ENCODE peak calls at places on chromosomes 4 and X, in four cellular contexts. N is sigmoid colon, S is neural progenitor cell, Y is mucosa of descending colon. K is an unnamed sample. For H3K4me1, the result is how much of the 10 kb centered on the place peaks cover.

GRCh38 chr4:137961051-137961438 is 281.1 kb downstream of the SLC7A11 start:
- DNase-seq in Y (no peak), N (no peak), S (no peak), K (no peak)

GRCh38 chr4:184355857-184356256 is 118.5 kb downstream of the IRF2 start:
- DNase-seq in N (no peak), Y (no peak), S (no peak), K (no peak)

GRCh38 chr4:121072836-121073362 is 564 bp upstream of the NDNF start:
- DNase-seq in N (peak), Y (peak), S (peak), K (no peak)

GRCh38 chrX:9953396-9953795 is 13.8 kb upstream of the CLDN34 start:
- DNase-seq in S (no peak), Y (no peak), N (no peak), K (no peak)

GRCh38 chr4:1600811-1601532 is 83.1 kb downstream of the FAM53A start:
- DNase-seq in Y (no peak), N (peak), S (no peak), K (peak)

GRCh38 chr4:105352826-105353225 is 121.0 kb downstream of the PPA2 start:
- DNase-seq in S (no peak), N (no peak), Y (no peak), K (no peak)

GRCh38 chr4:53696956-53697685 is 105.8 kb upstream of the LNX1 start:
- DNase-seq in Y (no peak), N (no peak), S (no peak), K (no peak)

GRCh38 chrX:110131031-110131430 is 128.1 kb downstream of the TMEM164 start:
- DNase-seq in S (no peak), Y (no peak), N (no peak), K (no peak)

GRCh38 chrX:19563327-19563726 is 48.0 kb upstream of the MAP3K15 start:
- DNase-seq in S (no peak), N (no peak), Y (no peak), K (no peak)

GRCh38 chr4:47836655-47837581 is 949 bp downstream of the CORIN start:
- DNase-seq in N (peak), S (peak), Y (peak), K (peak)

GRCh38 chr4:23276076-23276475 is 583.3 kb downstream of the GBA3 start:
- DNase-seq in N (no peak), Y (no peak), S (no peak), K (no peak)

GRCh38 chr4:26779674-26780073 is 81.0 kb upstream of the STIM2 start:
- DNase-seq in N (no peak), S (no peak), Y (no peak), K (no peak)

GRCh38 chrX:15960237-15960636 is 105.6 kb upstream of the AP1S2 start:
- DNase-seq in N (no peak), S (no peak), Y (no peak), K (no peak)

GRCh38 chrX:150790021-150790420 is 96.8 kb downstream of the MTMR1 start:
- DNase-seq in Y (no peak), N (no peak), S (no peak), K (no peak)

GRCh38 chrX:21800344-21800770 is 39.1 kb upstream of the MBTPS2 start:
- DNase-seq in Y (no peak), S (no peak), N (no peak), K (no peak)

GRCh38 chr4:236028-236427 is 69.2 kb downstream of the ZNF732 start:
- DNase-seq in S (no peak), N (no peak), Y (no peak), K (no peak)

GRCh38 chrX:45601052-45601451 is 400.4 kb upstream of the DIPK2B start:
- DNase-seq in Y (no peak), N (no peak), S (peak), K (no peak)

GRCh38 chr4:113064244-113064643 is 14.8 kb downstream of the ANK2 start:
- DNase-seq in S (peak), N (no peak), Y (no peak), K (no peak)

GRCh38 chr4:152892985-152893384 is 43.1 kb upstream of the FHDC1 start:
- DNase-seq in S (no peak), Y (no peak), N (no peak), K (no peak)

GRCh38 chrX:124300412-124300811 is 32.0 kb upstream of the TEX13D start:
- DNase-seq in Y (no peak), S (no peak), N (no peak), K (no peak)

GRCh38 chr4:86441175-86441960 is 81.5 kb upstream of the MAPK10 start:
- DNase-seq in N (no peak), Y (no peak), S (peak), K (no peak)

GRCh38 chrX:683572-683971 is 53.0 kb downstream of the SHOX start:
- DNase-seq in S (peak), N (no peak), Y (no peak), K (no peak)

DNA sequence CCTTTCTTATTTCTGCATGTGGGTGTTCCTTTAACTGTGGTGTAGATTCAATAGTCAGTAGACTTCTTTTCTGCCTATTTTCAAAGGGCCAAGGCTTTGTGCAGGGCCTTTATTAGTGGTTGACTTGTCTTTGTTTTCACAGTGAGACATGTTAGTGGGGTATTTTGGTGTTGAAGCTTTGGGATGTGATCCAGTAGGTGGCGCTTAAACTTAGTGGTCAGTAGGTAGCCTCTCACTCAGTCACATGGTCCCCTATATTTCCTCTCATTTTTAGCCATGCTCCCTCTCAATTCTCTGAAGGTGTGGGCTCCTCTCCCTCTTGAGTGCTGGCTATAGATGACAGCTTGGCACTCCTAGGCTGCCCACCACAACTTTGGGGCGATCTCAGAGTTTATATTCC is 23.4 kb upstream of the SLC10A7 start:
- DNase-seq in N (no peak), Y (no peak), S (peak), K (no peak)
- TF ChIP-seq CTCF in N (no peak), Y (no peak), S (peak), K (no peak)

GRCh38 chr4:62740296-62740695 is 1540.2 kb downstream of the ADGRL3 start:
- DNase-seq in N (no peak), Y (no peak), S (no peak), K (no peak)
- H3K4me1 ChIP-seq in N (under half), Y (under half), S (under half), K (under half)

DNA sequence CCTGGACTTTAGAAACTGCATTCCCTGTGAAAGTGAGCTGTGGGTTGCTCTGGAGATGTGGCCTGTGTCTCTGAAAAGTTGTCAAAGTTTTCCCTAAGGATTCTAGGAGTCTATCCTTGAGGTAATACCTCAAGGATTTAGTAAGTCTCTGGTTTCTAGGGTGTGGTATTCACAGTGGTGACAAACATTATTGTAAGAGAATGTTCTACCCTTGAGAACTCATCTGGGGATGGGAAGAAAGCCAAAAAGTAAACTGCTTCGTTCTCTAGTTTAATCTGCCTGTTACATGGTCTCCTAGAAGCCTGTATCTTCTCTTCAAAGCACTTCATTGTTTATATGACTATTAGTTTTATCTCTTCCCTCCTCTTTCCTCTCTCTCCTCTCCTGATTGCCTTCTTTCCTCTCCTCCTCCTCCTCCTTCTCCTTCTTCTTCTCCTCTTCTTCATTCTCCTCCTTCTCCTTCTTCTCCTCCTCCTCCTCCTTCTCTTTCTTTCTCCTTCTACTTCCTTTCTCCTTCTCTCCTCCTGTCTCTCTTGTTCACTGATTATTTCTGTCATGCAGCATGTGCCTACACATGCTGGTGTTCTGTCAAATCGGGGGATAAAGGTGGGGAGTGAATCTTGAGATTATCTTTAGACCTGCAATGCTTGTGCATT is 321.3 kb downstream of the PTTG2 start:
- DNase-seq in S (no peak), N (no peak), Y (no peak), K (no peak)
- TF ChIP-seq CTCF in S (no peak), N (no peak), Y (no peak), K (no peak)

GRCh38 chr4:183175631-183176232 is 76.7 kb downstream of the WWC2 start:
- DNase-seq in Y (no peak), S (no peak), N (no peak), K (no peak)
- H3K4me1 ChIP-seq in Y (under half), S (under half), N (under half), K (under half)

GRCh38 chr4:95209942-95210341 is 338.8 kb downstream of the UNC5C start:
- DNase-seq in N (no peak), S (no peak), Y (no peak), K (no peak)

GRCh38 chr4:95204267-95204835 is 344.4 kb downstream of the UNC5C start:
- DNase-seq in Y (no peak), N (no peak), S (no peak), K (no peak)

DNA sequence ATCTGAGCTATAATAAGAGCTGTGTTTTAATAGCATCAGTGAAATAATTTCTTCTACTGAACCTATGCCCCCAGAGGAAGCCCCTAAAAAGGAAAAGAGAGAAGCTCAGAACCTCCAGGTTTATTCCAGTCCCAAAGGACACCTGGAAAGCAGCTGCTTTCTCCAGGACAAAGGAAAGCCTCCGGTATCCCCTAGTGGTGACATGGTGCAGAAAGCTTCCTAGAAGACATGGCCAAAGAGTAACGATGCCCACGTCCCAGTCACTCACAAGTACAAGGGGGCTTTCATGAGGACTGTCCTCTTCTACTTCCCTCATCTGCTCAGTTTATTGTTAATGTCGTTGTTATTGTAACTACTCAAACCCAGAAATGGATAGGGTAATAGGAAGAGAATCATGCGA is 343.9 kb downstream of the UNC5C start:
- DNase-seq in S (peak), Y (no peak), N (no peak), K (no peak)
- TF ChIP-seq CTCF in S (peak), Y (no peak), N (no peak), K (no peak)